ENCODE peak calls at places on chromosomes 1 and 21, in seven cellular contexts. One of them, this sample, is unnamed.

GRCh38 chr1:21647431-21648373 is 21.5 kb downstream of the RAP1GAP start:
- DNase-seq in fibroblast of pulmonary artery: peak; percentile 71
- DNase-seq in tibial nerve: no peak
- DNase-seq in cardiac fibroblast: peak; percentile 72
- DNase-seq in cardiac muscle cell: peak; percentile 89
- DNase-seq in psoas muscle: no peak
- DNase-seq in Panc1: no peak
- DNase-seq in this sample: peak; percentile 54

GRCh38 chr1:65068202-65069011 is 79.6 kb upstream of the AK4 start:
- DNase-seq in fibroblast of pulmonary artery: peak; percentile 54
- DNase-seq in tibial nerve: no peak
- DNase-seq in cardiac fibroblast: peak; percentile 31
- DNase-seq in cardiac muscle cell: no peak
- DNase-seq in psoas muscle: no peak
- DNase-seq in Panc1: no peak
- DNase-seq in this sample: peak; percentile 41

GRCh38 chr1:111140680-111140967 is 601 bp downstream of the CEPT1 start:
- DNase-seq in fibroblast of pulmonary artery: peak; percentile 50
- DNase-seq in tibial nerve: no peak
- DNase-seq in cardiac fibroblast: peak; percentile 60
- DNase-seq in cardiac muscle cell: peak; percentile 67
- DNase-seq in psoas muscle: no peak
- DNase-seq in Panc1: no peak
- DNase-seq in this sample: peak; percentile 55

GRCh38 chr1:11923069-11923826 is 3.0 kb downstream of the KIAA2013 start:
- DNase-seq in fibroblast of pulmonary artery: no peak
- DNase-seq in tibial nerve: no peak
- DNase-seq in cardiac fibroblast: no peak
- DNase-seq in cardiac muscle cell: no peak
- DNase-seq in psoas muscle: peak; percentile 74
- DNase-seq in Panc1: no peak
- DNase-seq in this sample: no peak

GRCh38 chr1:207398986-207399385 is 55.1 kb upstream of the CR2 start:
- DNase-seq in fibroblast of pulmonary artery: no peak
- DNase-seq in tibial nerve: no peak
- DNase-seq in cardiac fibroblast: no peak
- DNase-seq in cardiac muscle cell: no peak
- DNase-seq in psoas muscle: no peak
- DNase-seq in Panc1: no peak
- DNase-seq in this sample: no peak

GRCh38 chr1:18530567-18531502 is 50.1 kb downstream of the KLHDC7A start:
- DNase-seq in fibroblast of pulmonary artery: no peak
- DNase-seq in tibial nerve: no peak
- DNase-seq in cardiac fibroblast: no peak
- DNase-seq in cardiac muscle cell: no peak
- DNase-seq in psoas muscle: no peak
- DNase-seq in Panc1: peak; percentile 4
- DNase-seq in this sample: no peak

GRCh38 chr1:178094752-178095645 is 1.1 kb downstream of the RASAL2 start:
- DNase-seq in fibroblast of pulmonary artery: peak; percentile 42
- DNase-seq in tibial nerve: no peak
- DNase-seq in cardiac fibroblast: peak; percentile 57
- DNase-seq in cardiac muscle cell: no peak
- DNase-seq in psoas muscle: no peak
- DNase-seq in Panc1: no peak
- DNase-seq in this sample: peak; percentile 47

GRCh38 chr1:167374014-167374413 is 144.3 kb downstream of the CD247 start:
- DNase-seq in fibroblast of pulmonary artery: no peak
- DNase-seq in tibial nerve: no peak
- DNase-seq in cardiac fibroblast: no peak
- DNase-seq in cardiac muscle cell: no peak
- DNase-seq in psoas muscle: no peak
- DNase-seq in Panc1: no peak
- DNase-seq in this sample: no peak

GRCh38 chr1:203569490-203570318 is 56.9 kb upstream of the ATP2B4 start:
- DNase-seq in fibroblast of pulmonary artery: peak; percentile 62
- DNase-seq in tibial nerve: no peak
- DNase-seq in cardiac fibroblast: peak; percentile 74
- DNase-seq in cardiac muscle cell: no peak
- DNase-seq in psoas muscle: no peak
- DNase-seq in Panc1: no peak
- DNase-seq in this sample: no peak

GRCh38 chr21:42706765-42707164 is 53.3 kb downstream of the PDE9A start:
- DNase-seq in fibroblast of pulmonary artery: no peak
- DNase-seq in tibial nerve: no peak
- DNase-seq in cardiac fibroblast: no peak
- DNase-seq in cardiac muscle cell: no peak
- DNase-seq in psoas muscle: no peak
- DNase-seq in Panc1: no peak
- DNase-seq in this sample: no peak

GRCh38 chr1:205531191-205532025 is 26.9 kb downstream of the CDK18 start:
- DNase-seq in fibroblast of pulmonary artery: no peak
- DNase-seq in tibial nerve: no peak
- DNase-seq in cardiac fibroblast: no peak
- DNase-seq in cardiac muscle cell: no peak
- DNase-seq in psoas muscle: peak; percentile 26
- DNase-seq in Panc1: no peak
- DNase-seq in this sample: no peak

GRCh38 chr21:37700641-37701202 is 215.5 kb downstream of the KCNJ6 start:
- DNase-seq in fibroblast of pulmonary artery: peak; percentile 89
- DNase-seq in tibial nerve: no peak
- DNase-seq in cardiac fibroblast: peak; percentile 92
- DNase-seq in cardiac muscle cell: peak; percentile 73
- DNase-seq in psoas muscle: no peak
- DNase-seq in Panc1: peak; percentile 15
- DNase-seq in this sample: peak; percentile 86

GRCh38 chr21:43195131-43196021 is 26.6 kb downstream of the CRYAA start:
- DNase-seq in fibroblast of pulmonary artery: peak; percentile 56
- DNase-seq in tibial nerve: peak; percentile 24
- DNase-seq in cardiac fibroblast: peak; percentile 72
- DNase-seq in cardiac muscle cell: no peak
- DNase-seq in psoas muscle: peak; percentile 85
- DNase-seq in Panc1: no peak
- DNase-seq in this sample: peak; percentile 53

GRCh38 chr1:223421676-223422075 is 28.5 kb downstream of the CCDC185 start:
- DNase-seq in fibroblast of pulmonary artery: no peak
- DNase-seq in tibial nerve: no peak
- DNase-seq in cardiac fibroblast: no peak
- DNase-seq in cardiac muscle cell: no peak
- DNase-seq in psoas muscle: no peak
- DNase-seq in Panc1: no peak
- DNase-seq in this sample: no peak

GRCh38 chr1:167564592-167564991 is 11.0 kb upstream of the CREG1 start:
- DNase-seq in fibroblast of pulmonary artery: peak; percentile 18
- DNase-seq in tibial nerve: no peak
- DNase-seq in cardiac fibroblast: no peak
- DNase-seq in cardiac muscle cell: no peak
- DNase-seq in psoas muscle: no peak
- DNase-seq in Panc1: no peak
- DNase-seq in this sample: no peak

GRCh38 chr1:170661646-170662411 is 2.1 kb upstream of the PRRX1 start:
- DNase-seq in fibroblast of pulmonary artery: peak; percentile 57
- DNase-seq in tibial nerve: no peak
- DNase-seq in cardiac fibroblast: peak; percentile 63
- DNase-seq in cardiac muscle cell: peak; percentile 31
- DNase-seq in psoas muscle: peak; percentile 72
- DNase-seq in Panc1: no peak
- DNase-seq in this sample: peak; percentile 59

GRCh38 chr1:213972141-213972540 is 15.6 kb upstream of the PROX1 start:
- DNase-seq in fibroblast of pulmonary artery: no peak
- DNase-seq in tibial nerve: no peak
- DNase-seq in cardiac fibroblast: no peak
- DNase-seq in cardiac muscle cell: no peak
- DNase-seq in psoas muscle: no peak
- DNase-seq in Panc1: no peak
- DNase-seq in this sample: no peak

GRCh38 chr21:38950388-38951094 is 144.8 kb downstream of the ETS2 start:
- DNase-seq in fibroblast of pulmonary artery: peak; percentile 38
- DNase-seq in tibial nerve: no peak
- DNase-seq in cardiac fibroblast: peak; percentile 71
- DNase-seq in cardiac muscle cell: no peak
- DNase-seq in psoas muscle: no peak
- DNase-seq in Panc1: no peak
- DNase-seq in this sample: peak; percentile 98

GRCh38 chr1:10646347-10646861 is 150.0 kb downstream of the CASZ1 start:
- DNase-seq in fibroblast of pulmonary artery: peak; percentile 48
- DNase-seq in tibial nerve: no peak
- DNase-seq in cardiac fibroblast: peak; percentile 66
- DNase-seq in cardiac muscle cell: no peak
- DNase-seq in psoas muscle: no peak
- DNase-seq in Panc1: no peak
- DNase-seq in this sample: peak; percentile 56

GRCh38 chr1:69290266-69290665 is 277.5 kb upstream of the LRRC7 start:
- DNase-seq in fibroblast of pulmonary artery: peak; percentile 30
- DNase-seq in tibial nerve: no peak
- DNase-seq in cardiac fibroblast: peak; percentile 35
- DNase-seq in cardiac muscle cell: no peak
- DNase-seq in psoas muscle: no peak
- DNase-seq in Panc1: no peak
- DNase-seq in this sample: peak; percentile 51

GRCh38 chr21:38327984-38328383 is 71.2 kb downstream of the KCNJ15 start:
- DNase-seq in fibroblast of pulmonary artery: no peak
- DNase-seq in tibial nerve: no peak
- DNase-seq in cardiac fibroblast: no peak
- DNase-seq in cardiac muscle cell: no peak
- DNase-seq in psoas muscle: no peak
- DNase-seq in Panc1: no peak
- DNase-seq in this sample: no peak

GRCh38 chr1:246773213-246773641 is 49.0 kb downstream of the SCCPDH start:
- DNase-seq in fibroblast of pulmonary artery: no peak
- DNase-seq in tibial nerve: no peak
- DNase-seq in cardiac fibroblast: no peak
- DNase-seq in cardiac muscle cell: no peak
- DNase-seq in psoas muscle: no peak
- DNase-seq in Panc1: no peak
- DNase-seq in this sample: no peak
- H3K4me3 ChIP-seq in fibroblast of pulmonary artery: no peak overlapping the region
- H3K4me3 ChIP-seq in tibial nerve: no peak overlapping the region
- H3K4me3 ChIP-seq in cardiac fibroblast: no peak overlapping the region
- H3K4me3 ChIP-seq in cardiac muscle cell: no peak overlapping the region
- H3K4me3 ChIP-seq in psoas muscle: no peak overlapping the region
- H3K4me3 ChIP-seq in Panc1: no peak overlapping the region
- H3K4me3 ChIP-seq in this sample: no peak overlapping the region

GRCh38 chr1:201739492-201740085 is 89.4 kb upstream of the IPO9 start:
- DNase-seq in fibroblast of pulmonary artery: peak; percentile 61
- DNase-seq in tibial nerve: no peak
- DNase-seq in cardiac fibroblast: peak; percentile 58
- DNase-seq in cardiac muscle cell: peak; percentile 90
- DNase-seq in psoas muscle: no peak
- DNase-seq in Panc1: no peak
- DNase-seq in this sample: peak; percentile 69
- H3K4me3 ChIP-seq in fibroblast of pulmonary artery: peak overlapping the region; percentile 85
- H3K4me3 ChIP-seq in tibial nerve: peak overlapping the region; percentile 39
- H3K4me3 ChIP-seq in cardiac fibroblast: peak overlapping the region; percentile 94
- H3K4me3 ChIP-seq in cardiac muscle cell: peak overlapping the region; percentile 96
- H3K4me3 ChIP-seq in psoas muscle: peak overlapping the region; percentile 61
- H3K4me3 ChIP-seq in Panc1: peak overlapping the region; percentile 57
- H3K4me3 ChIP-seq in this sample: peak overlapping the region; percentile 87

DNA sequence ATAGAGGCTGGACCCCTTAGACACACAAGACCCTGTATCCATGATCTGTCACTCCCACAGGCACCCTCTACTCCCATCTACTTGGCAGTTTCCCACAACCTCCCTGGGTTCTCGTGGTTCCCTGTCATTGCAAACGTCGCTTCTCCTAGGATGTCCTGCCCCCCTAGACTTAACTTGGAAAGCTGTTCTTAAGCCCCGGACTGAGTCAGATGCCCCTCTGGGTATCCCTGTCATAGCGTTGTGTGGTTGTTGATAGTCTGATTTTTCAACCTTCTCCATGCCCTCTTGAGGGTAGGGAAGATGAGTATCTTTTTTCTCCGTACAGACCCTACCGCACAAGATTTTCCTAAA is 11.8 kb downstream of the RCC1 start:
- DNase-seq in fibroblast of pulmonary artery: no peak
- DNase-seq in tibial nerve: no peak
- DNase-seq in cardiac fibroblast: no peak
- DNase-seq in cardiac muscle cell: peak; percentile 28
- DNase-seq in psoas muscle: no peak
- DNase-seq in Panc1: peak; percentile 73
- DNase-seq in this sample: peak; percentile 60
- H3K4me3 ChIP-seq in fibroblast of pulmonary artery: peak overlapping the region; percentile 61
- H3K4me3 ChIP-seq in tibial nerve: peak overlapping the region; percentile 44
- H3K4me3 ChIP-seq in cardiac fibroblast: peak overlapping the region; percentile 11
- H3K4me3 ChIP-seq in cardiac muscle cell: peak overlapping the region; percentile 57
- H3K4me3 ChIP-seq in psoas muscle: peak overlapping the region; percentile 85
- H3K4me3 ChIP-seq in Panc1: peak overlapping the region; percentile 60
- H3K4me3 ChIP-seq in this sample: peak overlapping the region; percentile 74

GRCh38 chr21:31503939-31504338 is 155.6 kb upstream of the SOD1 start:
- DNase-seq in fibroblast of pulmonary artery: no peak
- DNase-seq in tibial nerve: no peak
- DNase-seq in cardiac fibroblast: no peak
- DNase-seq in cardiac muscle cell: no peak
- DNase-seq in psoas muscle: no peak
- DNase-seq in Panc1: no peak
- DNase-seq in this sample: no peak

GRCh38 chr21:31503467-31503866 is 156.0 kb upstream of the SOD1 start:
- DNase-seq in fibroblast of pulmonary artery: no peak
- DNase-seq in tibial nerve: no peak
- DNase-seq in cardiac fibroblast: no peak
- DNase-seq in cardiac muscle cell: no peak
- DNase-seq in psoas muscle: no peak
- DNase-seq in Panc1: no peak
- DNase-seq in this sample: no peak

GRCh38 chr21:31500976-31501375 is 156.9 kb upstream of the TIAM1 start:
- DNase-seq in fibroblast of pulmonary artery: no peak
- DNase-seq in tibial nerve: no peak
- DNase-seq in cardiac fibroblast: no peak
- DNase-seq in cardiac muscle cell: no peak
- DNase-seq in psoas muscle: no peak
- DNase-seq in Panc1: no peak
- DNase-seq in this sample: no peak

GRCh38 chr21:31501921-31502320 is 157.6 kb upstream of the SOD1 start:
- DNase-seq in fibroblast of pulmonary artery: no peak
- DNase-seq in tibial nerve: no peak
- DNase-seq in cardiac fibroblast: no peak
- DNase-seq in cardiac muscle cell: no peak
- DNase-seq in psoas muscle: no peak
- DNase-seq in Panc1: no peak
- DNase-seq in this sample: no peak

DNA sequence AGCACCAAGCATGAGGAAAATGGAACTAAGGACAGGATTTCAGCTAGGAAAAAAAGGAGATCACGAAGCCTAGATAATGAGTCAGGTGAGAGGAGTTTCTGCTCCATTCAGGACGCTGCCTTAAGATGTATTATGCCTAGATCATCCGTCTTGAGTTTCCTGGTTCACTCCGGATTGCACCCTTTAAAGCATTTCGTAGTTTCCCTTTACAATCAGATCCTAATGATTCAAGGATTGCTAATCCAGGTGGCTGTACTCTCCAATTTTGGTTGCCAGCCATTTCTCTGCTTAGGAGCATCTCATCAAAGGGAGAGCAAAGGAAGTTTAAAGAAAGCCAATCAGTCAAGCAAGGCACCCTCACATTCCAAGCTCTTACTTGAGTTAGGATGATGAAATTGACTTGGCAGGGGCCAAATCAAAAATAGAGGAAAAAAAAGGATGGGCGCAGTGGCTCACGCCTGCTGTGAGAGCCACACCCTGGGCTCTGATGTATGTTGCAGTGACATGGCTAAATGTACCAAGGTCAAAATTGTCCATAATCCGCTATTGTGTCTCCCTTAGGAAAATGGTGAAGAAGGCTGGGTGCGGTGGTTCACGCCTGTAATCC is 156.9 kb upstream of the SOD1 start:
- DNase-seq in fibroblast of pulmonary artery: no peak
- DNase-seq in tibial nerve: no peak
- DNase-seq in cardiac fibroblast: no peak
- DNase-seq in cardiac muscle cell: no peak
- DNase-seq in psoas muscle: no peak
- DNase-seq in Panc1: no peak
- DNase-seq in this sample: no peak
- H3K4me3 ChIP-seq in fibroblast of pulmonary artery: no peak overlapping the region
- H3K4me3 ChIP-seq in tibial nerve: no peak overlapping the region
- H3K4me3 ChIP-seq in cardiac fibroblast: no peak overlapping the region
- H3K4me3 ChIP-seq in cardiac muscle cell: no peak overlapping the region
- H3K4me3 ChIP-seq in psoas muscle: no peak overlapping the region
- H3K4me3 ChIP-seq in Panc1: no peak overlapping the region
- H3K4me3 ChIP-seq in this sample: no peak overlapping the region